ENCODE peak calls at places on chromosomes 2 and 18, in seven cellular contexts. T is CD4-positive, CD25-positive, alpha-beta regulatory T cell; C is suprapubic skin; Y is HCT116; Q is CD8-positive, alpha-beta T cell; Z is heart right ventricle; B is endodermal cell. W is an unnamed sample.

GRCh38 chr18:41989508-41989907 is 34.5 kb downstream of the PIK3C3 start:
- DNase-seq in Z (no peak), Q (no peak), C (no peak), Y (no peak), T (no peak), B (no peak), W (no peak)

GRCh38 chr2:191030521-191031154 is 16.7 kb upstream of the STAT1 start:
- DNase-seq in C (no peak), Q (peak; percentile 41), T (peak; percentile 36), B (peak; percentile 67), Y (no peak), Z (no peak), W (no peak)

GRCh38 chr2:37671013-37671815 is at the start of gene CDC42EP3:
- DNase-seq in Y (no peak), B (peak; percentile 91), Q (peak; percentile 68), T (peak; percentile 70), Z (peak; percentile 73), C (peak; percentile 82), W (peak; percentile 62)

GRCh38 chr18:7784171-7784570 is 217.1 kb downstream of the PTPRM start:
- DNase-seq in Q (no peak), Z (no peak), T (no peak), B (no peak), Y (no peak), C (no peak), W (no peak)

GRCh38 chr2:240640939-240641338 is 15.7 kb downstream of the GPR35 start:
- DNase-seq in Z (no peak), B (peak; percentile 91), T (no peak), C (peak; percentile 69), Y (peak; percentile 29), Q (peak; percentile 30), W (no peak)

GRCh38 chr2:235534608-235535422 is 41.0 kb downstream of the AGAP1 start:
- DNase-seq in Z (no peak), Y (no peak), Q (no peak), C (no peak), T (no peak), B (no peak), W (no peak)

GRCh38 chr2:10452334-10452733 is 4.2 kb upstream of the ODC1 start:
- DNase-seq in Q (no peak), Z (no peak), B (no peak), T (no peak), Y (no peak), C (no peak), W (no peak)

GRCh38 chr2:85853499-85854165 is 35.2 kb downstream of the ST3GAL5 start:
- DNase-seq in Y (no peak), Q (peak; percentile 29), Z (no peak), T (peak; percentile 9), B (no peak), C (no peak), W (peak; percentile 20)

GRCh38 chr2:210478661-210479060 is 2.1 kb upstream of the LANCL1 start:
- DNase-seq in Y (no peak), B (no peak), Q (no peak), T (no peak), Z (no peak), C (no peak), W (no peak)

GRCh38 chr2:39359453-39360038 is 77.5 kb downstream of the MAP4K3 start:
- DNase-seq in C (no peak), T (no peak), Z (no peak), Y (no peak), Q (no peak), B (no peak), W (no peak)

GRCh38 chr2:201402651-201403573 is 45.8 kb upstream of the FLACC1 start:
- DNase-seq in C (no peak), T (no peak), Q (no peak), Z (no peak), Y (no peak), B (no peak), W (no peak)

GRCh38 chr2:28603821-28604220 is 108.0 kb downstream of the PLB1 start:
- DNase-seq in B (no peak), T (no peak), C (no peak), Y (no peak), Q (no peak), Z (no peak), W (no peak)

GRCh38 chr2:74427551-74427950 is 6.0 kb downstream of the WDR54 start:
- DNase-seq in T (no peak), Z (no peak), Y (no peak), B (peak; percentile 65), C (no peak), Q (no peak), W (no peak)

GRCh38 chr2:96470636-96471035 is 34.5 kb downstream of the NEURL3 start:
- DNase-seq in C (no peak), Y (no peak), Z (peak; percentile 75), Q (peak; percentile 62), T (peak; percentile 10), B (peak; percentile 97), W (peak; percentile 17)

GRCh38 chr18:61738042-61738441 is 154.8 kb downstream of the RNF152 start:
- DNase-seq in B (no peak), C (no peak), Y (no peak), Q (no peak), T (no peak), Z (no peak), W (no peak)

GRCh38 chr2:127384529-127384928 is 3.2 kb downstream of the MAP3K2 start:
- DNase-seq in Q (no peak), B (no peak), Z (no peak), Y (no peak), C (no peak), T (no peak), W (no peak)

GRCh38 chr2:127388423-127389164 is 819 bp upstream of the MAP3K2 start:
- DNase-seq in Q (peak; percentile 20), T (no peak), Y (no peak), Z (no peak), C (no peak), B (peak; percentile 50), W (no peak)

GRCh38 chr2:127386764-127387654 is 766 bp downstream of the MAP3K2 start:
- DNase-seq in T (peak; percentile 71), Z (peak; percentile 84), B (peak; percentile 92), Q (peak; percentile 82), Y (peak; percentile 65), C (peak; percentile 92), W (peak; percentile 74)

GRCh38 chr2:127387655-127388422 is at the start of gene MAP3K2:
- DNase-seq in Q (peak; percentile 97), Y (peak; percentile 72), Z (peak; percentile 96), B (peak; percentile 97), T (peak; percentile 94), C (peak; percentile 96), W (peak; percentile 94)

GRCh38 chr2:127386246-127386645 is 1.5 kb downstream of the MAP3K2 start:
- DNase-seq in C (no peak), Z (no peak), Y (no peak), Q (no peak), B (no peak), T (no peak), W (no peak)
- H3K4me3 ChIP-seq in C (peak overlapping the region; percentile 99), Z (peak overlapping the region; percentile 99), Y (no peak overlapping the region), Q (no peak overlapping the region), B (peak overlapping the region; percentile 91), T (peak overlapping the region; percentile 88), W (peak overlapping the region; percentile 89)

GRCh38 chr18:2672872-2673271 is 17.3 kb downstream of the SMCHD1 start:
- DNase-seq in Q (no peak), T (no peak), Z (no peak), C (no peak), B (no peak), Y (no peak), W (no peak)

GRCh38 chr18:2672410-2672809 is 16.9 kb downstream of the SMCHD1 start:
- DNase-seq in C (no peak), B (no peak), Q (no peak), Z (no peak), Y (no peak), T (no peak), W (no peak)
- H3K27ac ChIP-seq in C (no peak overlapping the region), B (no peak overlapping the region), Q (no peak overlapping the region), Z (no peak overlapping the region), Y (no peak overlapping the region), T (no peak overlapping the region), W (no peak overlapping the region)

GRCh38 chr2:20673686-20674308 is 6.9 kb downstream of the GDF7 start:
- DNase-seq in B (peak; percentile 41), Y (no peak), T (no peak), C (no peak), Z (no peak), Q (no peak), W (no peak)

GRCh38 chr2:20671736-20672080 is 4.8 kb downstream of the GDF7 start:
- DNase-seq in Z (no peak), T (no peak), C (no peak), Y (no peak), Q (no peak), B (peak; percentile 50), W (no peak)

GRCh38 chr2:20670315-20671035 is 3.5 kb downstream of the GDF7 start:
- DNase-seq in Q (no peak), C (no peak), B (peak; percentile 75), Y (no peak), T (no peak), Z (no peak), W (no peak)

GRCh38 chr2:20671036-20671735 is 4.2 kb downstream of the GDF7 start:
- DNase-seq in Z (no peak), Y (no peak), C (no peak), T (no peak), B (peak; percentile 76), Q (no peak), W (no peak)

DNA sequence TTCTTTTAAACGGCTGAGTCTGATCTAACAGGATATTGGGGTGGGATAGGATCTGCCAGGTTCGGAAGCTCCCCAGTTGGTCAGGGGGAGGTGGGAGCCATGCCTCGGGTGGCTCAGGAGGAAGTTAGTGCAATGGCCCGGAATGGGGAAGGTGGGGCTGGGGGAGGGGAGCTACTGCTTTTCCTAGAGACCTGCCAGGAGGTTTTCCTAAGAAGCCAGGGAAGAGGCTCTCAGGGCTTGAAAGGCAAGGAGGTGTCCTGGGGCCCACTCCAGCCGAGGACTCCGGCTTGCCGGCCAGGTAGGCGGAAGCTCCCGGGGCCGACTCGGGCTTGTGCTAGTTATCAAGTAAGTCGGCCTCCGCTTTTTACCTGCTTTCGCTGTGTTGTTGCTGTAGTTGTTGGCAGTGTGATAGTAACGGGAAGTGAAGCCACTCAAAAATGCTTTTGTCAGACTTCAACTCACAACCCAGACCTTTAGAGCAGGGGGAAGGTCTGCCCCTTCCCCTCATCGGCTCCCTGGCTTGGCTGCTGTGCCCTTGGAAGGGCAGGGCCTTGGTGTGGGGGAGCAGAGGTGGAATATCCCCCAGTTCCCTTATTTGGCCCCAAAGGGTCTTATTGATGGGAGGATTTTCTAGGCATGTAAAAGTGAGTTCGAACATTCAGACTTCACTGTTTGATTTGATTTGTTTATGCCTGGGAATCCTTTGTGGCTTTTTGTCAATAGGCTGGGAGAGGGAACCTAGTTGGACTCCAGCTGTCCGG is 5.4 kb downstream of the GDF7 start:
- DNase-seq in T (no peak), Y (no peak), Z (no peak), C (no peak), Q (no peak), B (peak; percentile 85), W (no peak)
- H3K4me3 ChIP-seq in T (no peak overlapping the region), Y (no peak overlapping the region), Z (no peak overlapping the region), C (no peak overlapping the region), Q (no peak overlapping the region), B (no peak overlapping the region), W (no peak overlapping the region)

GRCh38 chr2:172471168-172471567 is 43.8 kb downstream of the ITGA6 start:
- DNase-seq in Z (no peak), B (no peak), Y (no peak), C (no peak), T (no peak), Q (no peak), W (no peak)
- H3K27ac ChIP-seq in Z (no peak overlapping the region), B (no peak overlapping the region), Y (no peak overlapping the region), C (no peak overlapping the region), T (no peak overlapping the region), Q (no peak overlapping the region), W (no peak overlapping the region)